ENCODE peak calls at places on chromosomes 4 and X, in nine cellular contexts. E is tibial nerve, O is hepatocyte, D is adipocyte, P is thoracic aorta, L is fibroblast of lung, K is lung, T is lower leg skin, V is astrocyte of the spinal cord. G is an unnamed sample.

GRCh38 chr4:163701915-163702314 is 207.4 kb downstream of the TMA16 start:
- DNase-seq in E (no peak), O (no peak), D (no peak), P (no peak), L (peak; percentile 81), K (no peak), T (no peak), V (peak; percentile 78), G (no peak)

GRCh38 chr4:24753519-24753918 is 41.9 kb upstream of the SOD3 start:
- DNase-seq in E (no peak), O (no peak), D (peak; percentile 35), P (no peak), L (peak; percentile 14), K (no peak), T (no peak), V (no peak), G (no peak)

GRCh38 chr4:146488495-146489174 is 33.1 kb downstream of the SLC10A7 start:
- DNase-seq in E (no peak), O (no peak), D (no peak), P (no peak), L (peak; percentile 80), K (no peak), T (no peak), V (peak; percentile 80), G (no peak)

GRCh38 chr4:8090312-8090711 is 68.3 kb downstream of the ABLIM2 start:
- DNase-seq in E (no peak), O (no peak), D (no peak), P (no peak), L (peak; percentile 71), K (no peak), T (no peak), V (peak; percentile 38), G (no peak)

GRCh38 chrX:124223524-124223923 is 108.9 kb upstream of the TEX13D start:
- DNase-seq in E (no peak), O (no peak), D (no peak), P (no peak), L (no peak), K (no peak), T (no peak), V (no peak), G (no peak)

GRCh38 chrX:22047470-22047869 is 15.3 kb downstream of the PHEX start:
- DNase-seq in E (no peak), O (no peak), D (no peak), P (no peak), L (no peak), K (no peak), T (no peak), V (no peak), G (no peak)

GRCh38 chrX:128020701-128021100 is 31.5 kb downstream of the ACTRT1 start:
- DNase-seq in E (no peak), O (peak; percentile 48), D (peak; percentile 0), P (no peak), L (peak; percentile 40), K (no peak), T (no peak), V (peak; percentile 64), G (no peak)

GRCh38 chr4:98293089-98293887 is 32.1 kb downstream of the RAP1GDS1 start:
- DNase-seq in E (no peak), O (no peak), D (peak; percentile 32), P (no peak), L (peak; percentile 28), K (no peak), T (no peak), V (no peak), G (no peak)

GRCh38 chr4:12963291-12963690 is 520.8 kb downstream of the RAB28 start:
- DNase-seq in E (no peak), O (no peak), D (no peak), P (no peak), L (no peak), K (no peak), T (no peak), V (no peak), G (no peak)

GRCh38 chr4:55216871-55217635 is 91.7 kb upstream of the KDR start:
- DNase-seq in E (no peak), O (no peak), D (no peak), P (no peak), L (peak; percentile 9), K (no peak), T (no peak), V (no peak), G (no peak)

GRCh38 chrX:130539721-130540321 is 138.0 kb downstream of the RBMX2 start:
- DNase-seq in E (no peak), O (peak; percentile 54), D (peak; percentile 74), P (no peak), L (peak; percentile 24), K (peak; percentile 51), T (peak; percentile 18), V (peak; percentile 52), G (no peak)

GRCh38 chrX:154380153-154380552 is 1.1 kb downstream of the EMD start:
- DNase-seq in E (no peak), O (no peak), D (peak; percentile 36), P (no peak), L (no peak), K (no peak), T (no peak), V (no peak), G (no peak)

GRCh38 chrX:154378799-154379568 is at the start of gene EMD:
- DNase-seq in E (peak; percentile 92), O (peak; percentile 96), D (peak; percentile 96), P (peak; percentile 91), L (peak; percentile 95), K (peak; percentile 95), T (peak; percentile 95), V (peak; percentile 98), G (peak; percentile 98)

GRCh38 chrX:154379569-154379951 is 465 bp downstream of the EMD start:
- DNase-seq in E (no peak), O (no peak), D (no peak), P (no peak), L (no peak), K (no peak), T (no peak), V (no peak), G (no peak)

GRCh38 chrX:154376768-154377167 is 2.3 kb upstream of the EMD start:
- DNase-seq in E (no peak), O (no peak), D (no peak), P (no peak), L (no peak), K (no peak), T (no peak), V (no peak), G (no peak)

GRCh38 chrX:154378059-154378798 is 866 bp upstream of the EMD start:
- DNase-seq in E (no peak), O (peak; percentile 57), D (peak; percentile 64), P (no peak), L (no peak), K (peak; percentile 68), T (peak; percentile 33), V (peak; percentile 51), G (no peak)
- H3K4me3 ChIP-seq in E (peak overlapping the region; percentile 60), O (peak overlapping the region; percentile 2), D (peak overlapping the region; percentile 74), P (peak overlapping the region; percentile 76), L (peak overlapping the region; percentile 33), K (peak overlapping the region; percentile 0), T (peak overlapping the region; percentile 23), V (peak overlapping the region; percentile 31), G (peak overlapping the region; percentile 46)

DNA sequence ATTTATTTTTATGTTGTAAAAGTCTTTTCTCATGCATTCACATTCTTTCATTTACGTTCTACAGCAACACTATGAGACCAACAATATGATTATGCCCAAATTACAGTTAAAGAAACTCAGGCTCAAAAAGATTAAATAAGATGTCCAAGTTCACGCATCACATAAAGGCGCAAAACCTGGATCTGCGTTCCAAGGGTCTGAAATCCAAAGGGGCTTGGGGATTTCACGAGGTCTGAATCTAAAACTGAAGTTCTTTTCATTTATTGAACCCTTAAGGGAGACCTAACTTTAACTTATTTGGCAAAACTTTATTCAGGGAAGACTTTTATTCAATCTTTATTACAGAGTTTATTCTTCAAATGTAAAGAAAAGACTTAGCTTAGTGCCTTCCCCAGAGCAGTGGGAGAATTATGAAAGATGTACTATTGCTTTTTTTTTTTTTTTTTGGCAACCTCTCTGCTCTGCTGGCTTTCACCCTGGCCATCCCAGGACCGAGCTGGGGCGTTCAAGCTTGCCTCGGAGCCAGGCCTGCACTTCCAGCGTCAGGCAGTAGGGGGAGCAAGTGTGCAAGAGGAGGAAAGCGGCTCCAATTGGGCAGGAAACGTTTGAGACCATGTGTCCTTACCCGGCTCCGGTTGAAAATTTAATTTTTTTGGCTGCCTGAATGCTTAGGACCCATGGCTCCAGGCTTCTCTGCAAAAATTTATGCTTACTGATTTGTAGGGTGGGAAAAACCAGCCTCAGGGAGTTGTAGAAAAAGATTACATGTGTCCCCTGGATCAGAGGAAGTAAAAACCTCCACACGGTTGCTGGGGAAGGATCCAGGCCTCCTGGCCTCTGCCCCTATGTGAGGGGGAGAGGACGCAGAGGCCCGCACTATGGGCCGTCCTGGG is 344.3 kb upstream of the KLF3 start:
- DNase-seq in E (peak; percentile 96), O (peak; percentile 91), D (peak; percentile 98), P (peak; percentile 78), L (peak; percentile 80), K (peak; percentile 95), T (peak; percentile 95), V (peak; percentile 91), G (no peak)
- H3K4me3 ChIP-seq in E (peak overlapping the region; percentile 48), O (no peak overlapping the region), D (peak overlapping the region; percentile 74), P (peak overlapping the region; percentile 67), L (no peak overlapping the region), K (no peak overlapping the region), T (no peak overlapping the region), V (no peak overlapping the region), G (peak overlapping the region; percentile 16)

DNA sequence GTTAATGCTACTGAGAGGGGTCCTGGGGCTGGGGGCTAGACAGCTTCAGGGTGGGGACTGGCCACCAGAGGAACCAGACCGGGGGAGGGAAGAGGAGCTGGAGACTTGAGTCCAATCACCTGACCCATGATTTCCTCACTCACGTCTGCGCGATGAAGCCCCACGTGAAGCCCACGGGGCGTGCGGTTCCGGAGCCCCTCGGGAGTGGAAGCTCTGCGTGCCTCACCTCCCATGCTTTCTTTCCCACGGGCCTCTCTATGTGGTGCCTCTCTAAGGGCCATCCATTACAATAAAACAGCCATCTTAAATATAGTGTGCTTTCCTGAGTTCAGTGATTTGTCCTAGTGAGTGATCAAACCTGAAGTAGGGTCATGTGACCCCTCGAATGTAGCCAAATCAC is 119.9 kb downstream of the ENPP6 start:
- DNase-seq in E (no peak), O (no peak), D (no peak), P (no peak), L (no peak), K (no peak), T (no peak), V (no peak), G (no peak)
- H3K4me3 ChIP-seq in E (no peak overlapping the region), O (no peak overlapping the region), D (no peak overlapping the region), P (no peak overlapping the region), L (no peak overlapping the region), K (no peak overlapping the region), T (no peak overlapping the region), V (no peak overlapping the region), G (no peak overlapping the region)

DNA sequence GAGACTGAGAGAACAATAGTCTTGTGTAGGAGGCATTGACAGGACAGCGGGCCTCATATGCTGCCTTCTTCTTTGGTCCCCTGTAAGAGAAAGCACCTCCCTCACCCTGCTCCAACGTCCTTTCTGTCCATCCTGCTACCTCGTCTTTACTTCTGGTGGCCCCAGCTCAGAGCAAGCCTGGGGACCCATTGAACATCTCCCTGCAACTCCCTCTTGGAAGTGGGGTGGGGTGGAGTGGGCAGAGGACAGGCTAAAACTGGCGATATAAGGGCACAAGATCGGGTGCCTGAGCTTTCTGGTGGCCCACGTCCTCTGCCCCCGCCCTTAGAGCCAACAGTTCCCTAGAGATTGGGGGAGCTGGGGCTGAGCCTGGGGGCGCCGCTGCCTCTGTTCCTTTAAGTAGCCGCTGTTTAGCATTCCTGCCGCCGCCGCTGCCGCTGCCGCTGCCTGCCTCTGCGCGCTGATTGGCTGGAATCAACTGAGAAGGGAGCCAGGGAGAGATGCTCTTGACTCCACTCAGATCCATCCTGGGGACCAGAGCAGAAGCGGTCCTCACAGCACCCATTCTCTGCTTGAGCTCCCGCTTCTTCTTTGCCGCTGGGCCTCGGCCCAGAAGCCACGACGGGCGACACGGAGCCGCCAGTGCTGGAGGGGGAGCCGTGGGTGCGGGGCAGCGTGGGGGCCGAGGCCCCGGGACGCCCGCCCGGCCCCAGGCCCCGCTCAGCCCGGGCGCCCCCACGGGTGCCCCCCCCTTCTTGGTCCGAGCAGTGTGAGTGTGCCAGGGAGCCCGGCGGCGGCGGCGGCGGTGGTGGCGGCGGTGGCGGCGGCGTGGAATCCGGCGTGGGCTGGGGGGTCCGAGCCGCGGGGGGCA is at the start of gene DLG3:
- DNase-seq in E (no peak), O (peak; percentile 37), D (peak; percentile 64), P (no peak), L (peak; percentile 41), K (no peak), T (no peak), V (peak; percentile 33), G (no peak)
- H3K4me3 ChIP-seq in E (peak within 1 kb of the TSS; percentile 34), O (no peak within 1 kb of the TSS), D (no peak within 1 kb of the TSS), P (peak within 1 kb of the TSS; percentile 68), L (peak within 1 kb of the TSS; percentile 7), K (no peak within 1 kb of the TSS), T (no peak within 1 kb of the TSS), V (no peak within 1 kb of the TSS), G (peak within 1 kb of the TSS; percentile 40)

G was measured in vagina.